ENCODE peak calls at places on chromosomes 3 and 15, in six cellular contexts. S is MCF 10A, U is AG10803, M is WTC11, P is astrocyte of the spinal cord, D is A549. F is an unnamed sample.

GRCh38 chr3:25171118-25171912 is 256.7 kb upstream of the RARB start:
- DNase-seq in S (no peak), U (no peak), M (no peak), P (no peak), D (no peak), F (no peak)

GRCh38 chr15:33623010-33623409 is 312.2 kb downstream of the RYR3 start:
- DNase-seq in S (no peak), U (no peak), M (peak), P (no peak), D (no peak), F (no peak)

GRCh38 chr3:135504084-135504685 is 461.3 kb upstream of the PPP2R3A start:
- DNase-seq in S (no peak), U (no peak), M (no peak), P (no peak), D (no peak), F (no peak)

GRCh38 chr15:88981244-88982215 is 68.4 kb upstream of the MFGE8 start:
- DNase-seq in S (no peak), U (no peak), M (no peak), P (peak), D (peak), F (peak)

GRCh38 chr3:59286791-59287531 is 237.1 kb upstream of the CFAP20DC start:
- DNase-seq in S (peak), U (peak), M (no peak), P (no peak), D (no peak), F (no peak)

GRCh38 chr3:151544164-151544548 is 83.3 kb upstream of the IGSF10 start:
- DNase-seq in S (no peak), U (no peak), M (no peak), P (no peak), D (no peak), F (no peak)

GRCh38 chr3:188264231-188265213 is 110.6 kb downstream of the LPP start:
- DNase-seq in S (no peak), U (peak), M (no peak), P (no peak), D (no peak), F (no peak)

GRCh38 chr3:69565316-69565715 is 173.9 kb upstream of the MITF start:
- DNase-seq in S (no peak), U (no peak), M (no peak), P (no peak), D (no peak), F (no peak)

GRCh38 chr15:61657461-61657860 is 402.8 kb downstream of the VPS13C start:
- DNase-seq in S (no peak), U (no peak), M (no peak), P (no peak), D (no peak), F (no peak)

GRCh38 chr15:49982586-49982985 is 136.4 kb downstream of the ATP8B4 start:
- DNase-seq in S (no peak), U (no peak), M (no peak), P (no peak), D (no peak), F (no peak)

GRCh38 chr3:182487048-182487447 is 306.3 kb upstream of the ATP11B start:
- DNase-seq in S (no peak), U (no peak), M (no peak), P (no peak), D (no peak), F (no peak)

GRCh38 chr15:89781055-89781454 is 4.9 kb downstream of the MESP2 start:
- DNase-seq in S (peak), U (no peak), M (no peak), P (no peak), D (no peak), F (peak)

GRCh38 chr3:134357261-134357913 is 16.9 kb downstream of the AMOTL2 start:
- DNase-seq in S (no peak), U (peak), M (peak), P (no peak), D (no peak), F (peak)

GRCh38 chr15:57752426-57752825 is 45.9 kb downstream of the POLR2M start:
- DNase-seq in S (no peak), U (no peak), M (peak), P (peak), D (peak), F (no peak)

GRCh38 chr3:64342940-64343691 is 117.8 kb upstream of the PRICKLE2 start:
- DNase-seq in S (peak), U (peak), M (no peak), P (peak), D (peak), F (peak)

GRCh38 chr15:72375846-72376581 is at the start of gene HEXA:
- DNase-seq in S (peak), U (peak), M (peak), P (peak), D (peak), F (peak)

GRCh38 chr3:143366672-143367071 is 247.1 kb downstream of the CHST2 start:
- DNase-seq in S (no peak), U (no peak), M (no peak), P (no peak), D (no peak), F (no peak)

GRCh38 chr15:74725845-74726773 is 781 bp upstream of the CYP1A1 start:
- DNase-seq in S (peak), U (peak), M (peak), P (no peak), D (peak), F (peak)

GRCh38 chr15:53328341-53328740 is 431.1 kb downstream of the WDR72 start:
- DNase-seq in S (no peak), U (no peak), M (no peak), P (no peak), D (no peak), F (no peak)

GRCh38 chr3:62467936-62468722 is 94.8 kb upstream of the FEZF2 start:
- DNase-seq in S (no peak), U (no peak), M (no peak), P (no peak), D (no peak), F (no peak)

GRCh38 chr3:166205158-166205557 is 367.9 kb upstream of the BCHE start:
- DNase-seq in S (no peak), U (no peak), M (no peak), P (no peak), D (no peak), F (no peak)

GRCh38 chr3:79878697-79879096 is 110.9 kb upstream of the ROBO1 start:
- DNase-seq in S (no peak), U (no peak), M (no peak), P (no peak), D (no peak), F (no peak)

GRCh38 chr15:40146037-40146436 is 14.8 kb upstream of the BUB1B start:
- DNase-seq in S (peak), U (peak), M (no peak), P (peak), D (no peak), F (peak)

GRCh38 chr15:78810377-78811123 is 714 bp downstream of the ADAMTS7 start:
- DNase-seq in S (peak), U (peak), M (peak), P (peak), D (peak), F (peak)

GRCh38 chr15:99085413-99086326 is 19.2 kb upstream of the SYNM start:
- DNase-seq in S (no peak), U (peak), M (no peak), P (peak), D (no peak), F (peak)

GRCh38 chr15:73125219-73125618 is 73.0 kb downstream of the NEO1 start:
- DNase-seq in S (no peak), U (peak), M (no peak), P (no peak), D (no peak), F (peak)

GRCh38 chr3:167861649-167862048 is 126.1 kb downstream of the SERPINI1 start:
- DNase-seq in S (peak), U (no peak), M (no peak), P (peak), D (no peak), F (peak)

GRCh38 chr15:74776851-74777768 is 4.8 kb upstream of the CSK start:
- DNase-seq in S (no peak), U (no peak), M (peak), P (no peak), D (no peak), F (peak)

GRCh38 chr3:129609591-129610169 is 3.2 kb upstream of the PLXND1 start:
- DNase-seq in S (no peak), U (no peak), M (no peak), P (peak), D (no peak), F (peak)

GRCh38 chr3:50170689-50171088 is 15.6 kb downstream of the SEMA3F start:
- DNase-seq in S (no peak), U (peak), M (no peak), P (peak), D (no peak), F (peak)

GRCh38 chr15:23033979-23034378 is 5.4 kb downstream of the TUBGCP5 start:
- DNase-seq in S (no peak), U (no peak), M (no peak), P (no peak), D (no peak), F (no peak)

GRCh38 chr15:65183847-65184159 is 1.3 kb downstream of the CLPX start:
- DNase-seq in S (no peak), U (no peak), M (no peak), P (no peak), D (no peak), F (peak)

GRCh38 chr3:6697722-6698121 is 163.2 kb upstream of the GRM7 start:
- DNase-seq in S (no peak), U (no peak), M (no peak), P (no peak), D (no peak), F (no peak)

GRCh38 chr3:16658933-16659793 is 53.9 kb upstream of the DAZL start:
- DNase-seq in S (no peak), U (no peak), M (no peak), P (no peak), D (no peak), F (no peak)

GRCh38 chr3:87987952-87988351 is 70.9 kb downstream of the CGGBP1 start:
- DNase-seq in S (no peak), U (no peak), M (peak), P (no peak), D (no peak), F (no peak)

GRCh38 chr15:38130739-38131498 is 121.7 kb upstream of the SPRED1 start:
- DNase-seq in S (peak), U (peak), M (no peak), P (peak), D (no peak), F (peak)

GRCh38 chr15:27977656-27978055 is 121.5 kb downstream of the OCA2 start:
- DNase-seq in S (no peak), U (no peak), M (no peak), P (peak), D (no peak), F (no peak)

GRCh38 chr15:51128701-51129100 is 34.0 kb upstream of the TNFAIP8L3 start:
- DNase-seq in S (no peak), U (peak), M (no peak), P (no peak), D (no peak), F (no peak)

GRCh38 chr3:46442591-46443530 is 21.8 kb downstream of the LTF start:
- DNase-seq in S (peak), U (no peak), M (no peak), P (peak), D (peak), F (no peak)
- TF ChIP-seq CTCF in S (peak), U (no peak), M (peak), P (peak), D (peak), F (no peak)

GRCh38 chr3:17798000-17798399 is 55.6 kb upstream of the TBC1D5 start:
- DNase-seq in S (no peak), U (no peak), M (peak), P (no peak), D (no peak), F (no peak)
- TF ChIP-seq CTCF in S (no peak), U (no peak), M (peak), P (no peak), D (no peak), F (no peak)

DNA sequence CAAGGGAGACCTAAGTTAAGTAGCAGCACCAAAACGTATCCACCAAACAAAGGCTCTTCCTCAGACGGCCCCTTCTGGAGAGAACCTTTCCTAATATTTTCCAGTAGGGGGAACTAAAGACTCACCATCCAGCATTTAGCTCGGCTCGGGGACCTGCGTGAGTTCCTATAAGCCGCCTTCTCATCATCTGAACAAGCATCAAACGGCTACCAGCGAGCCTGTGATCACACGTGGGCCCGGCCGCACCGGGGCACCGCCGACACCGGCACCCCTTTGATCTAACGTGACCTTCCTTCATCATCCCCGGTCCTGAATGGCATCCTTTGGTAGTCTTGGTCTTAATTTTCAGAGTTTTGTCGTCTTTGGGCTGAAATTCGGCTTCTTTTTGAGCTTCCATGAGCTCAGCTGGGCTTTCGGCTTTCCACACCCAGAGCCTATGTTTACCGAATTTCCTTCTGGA is 1.4 kb upstream of the ROBO2 start:
- DNase-seq in S (peak), U (peak), M (peak), P (peak), D (peak), F (peak)
- TF ChIP-seq CTCF in S (peak), U (peak), M (peak), P (peak), D (peak), F (peak)

GRCh38 chr3:52094591-52095485 is 38.5 kb upstream of the DUSP7 start:
- DNase-seq in S (no peak), U (no peak), M (no peak), P (no peak), D (no peak), F (no peak)

GRCh38 chr3:52095990-52096775 is 39.8 kb upstream of the DUSP7 start:
- DNase-seq in S (peak), U (no peak), M (no peak), P (no peak), D (no peak), F (peak)

GRCh38 chr3:52093751-52094525 is 37.6 kb upstream of the DUSP7 start:
- DNase-seq in S (peak), U (peak), M (no peak), P (peak), D (no peak), F (peak)

GRCh38 chr3:52099006-52099405 is 42.6 kb upstream of the DUSP7 start:
- DNase-seq in S (no peak), U (no peak), M (no peak), P (no peak), D (no peak), F (no peak)

DNA sequence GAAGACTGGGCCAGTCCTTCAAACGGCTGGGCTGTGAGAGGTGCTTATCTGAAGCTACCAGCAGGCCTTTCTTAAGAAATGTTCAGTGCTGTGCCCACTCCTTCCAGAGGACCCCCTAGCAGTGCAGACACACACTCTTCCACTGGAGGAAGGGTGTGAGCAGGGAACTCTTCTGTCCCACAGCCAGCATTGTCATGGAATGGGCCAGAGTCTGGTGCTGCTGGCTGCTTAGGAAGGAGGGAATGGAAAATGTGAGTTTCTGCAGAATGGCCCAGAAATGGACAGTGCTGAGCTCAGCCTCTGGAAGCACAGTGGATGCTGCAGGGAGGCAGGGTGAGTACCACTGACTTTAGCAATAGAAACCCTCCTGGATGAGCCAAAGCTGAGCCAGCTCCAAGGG is 41.7 kb upstream of the DUSP7 start:
- DNase-seq in S (no peak), U (no peak), M (no peak), P (no peak), D (no peak), F (peak)
- TF ChIP-seq CTCF in S (no peak), U (no peak), M (no peak), P (no peak), D (no peak), F (no peak)

DNA sequence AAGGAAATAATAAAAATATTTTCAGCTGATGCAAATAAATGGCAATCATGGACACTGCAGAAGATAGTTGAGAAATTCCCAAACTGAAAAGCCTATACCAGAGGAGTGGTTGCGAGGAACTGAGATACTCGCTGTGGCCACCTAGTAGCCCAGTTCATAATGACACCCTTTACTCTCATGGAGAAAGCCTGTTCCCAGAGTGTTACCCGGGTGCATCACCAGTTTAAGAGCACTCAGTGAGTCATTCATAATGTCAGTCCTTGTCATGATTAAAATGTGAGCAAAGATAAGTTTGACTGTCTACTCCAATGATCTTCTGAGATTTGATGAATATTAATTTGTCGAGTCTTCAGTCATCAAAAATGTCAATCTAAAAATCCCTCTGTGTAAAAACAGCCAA is 138.4 kb upstream of the LRRC3B start:
- DNase-seq in S (peak), U (no peak), M (peak), P (no peak), D (no peak), F (no peak)
- TF ChIP-seq CTCF in S (peak), U (no peak), M (no peak), P (no peak), D (no peak), F (no peak)

DNA sequence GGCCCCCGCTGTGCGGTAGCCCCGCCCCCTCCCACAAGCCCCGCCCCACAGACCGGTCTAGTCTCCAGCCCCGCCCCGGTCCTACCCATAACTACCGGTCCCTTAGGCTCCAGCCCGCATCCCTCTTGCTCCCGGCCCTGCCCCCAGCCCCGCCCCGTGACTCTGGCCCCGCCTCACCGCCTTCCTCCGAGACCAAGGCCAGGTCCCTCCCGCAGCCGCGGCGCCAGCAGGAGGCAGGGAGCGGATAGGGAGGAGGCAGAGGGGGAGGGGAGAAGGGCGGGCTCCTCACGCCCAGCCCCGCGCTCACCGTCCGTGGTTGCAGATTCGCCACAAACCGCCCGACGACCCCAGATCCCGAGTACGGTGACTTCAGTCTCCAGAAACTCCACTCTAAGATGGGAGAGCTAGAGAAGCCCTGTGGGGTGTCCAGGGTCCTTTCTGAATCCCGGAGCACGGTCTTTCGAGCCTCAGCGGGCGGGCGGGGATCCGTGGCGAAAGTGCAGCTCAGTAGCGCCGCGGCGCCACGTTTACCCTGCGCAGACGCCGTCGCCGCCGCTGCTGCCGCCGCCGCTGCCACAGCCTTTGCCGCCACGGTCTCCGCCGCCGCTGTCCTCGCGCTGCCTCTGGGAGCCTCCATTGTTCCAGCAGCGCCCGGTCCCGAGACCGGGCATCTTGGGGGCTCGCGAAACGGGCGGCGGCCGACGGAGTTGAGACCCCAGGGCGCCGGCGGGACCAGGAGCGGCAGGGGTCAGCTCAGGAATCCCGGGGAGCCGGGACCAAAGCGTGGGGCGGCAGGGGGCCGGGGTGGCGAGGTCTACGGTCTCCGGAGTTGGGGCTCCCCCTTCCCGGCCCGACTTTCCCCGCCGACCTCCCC is at the start of gene BRPF1:
- DNase-seq in S (peak), U (peak), M (peak), P (peak), D (peak), F (peak)
- TF ChIP-seq CTCF in S (no peak), U (peak), M (no peak), P (peak), D (no peak), F (no peak)

DNA sequence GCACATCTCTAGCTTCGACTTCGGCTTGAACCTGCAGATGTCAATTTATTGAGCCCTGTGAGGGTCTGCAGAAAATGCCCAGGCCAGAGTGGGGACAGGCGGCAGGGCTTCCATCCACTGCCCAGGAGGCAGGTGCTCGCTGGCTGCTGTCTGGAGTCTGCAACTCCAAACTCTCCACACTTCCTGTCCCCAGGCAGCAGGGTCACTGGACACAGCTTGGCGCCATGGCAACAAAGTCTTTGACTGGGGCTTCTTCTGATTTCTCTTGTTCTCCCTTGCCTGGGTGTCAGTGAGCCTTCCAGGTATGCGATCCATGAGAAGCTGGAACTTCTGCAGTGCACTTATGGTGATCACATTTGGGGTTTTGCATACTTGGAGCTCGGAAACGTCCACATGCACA is 33.5 kb downstream of the SV2B start:
- DNase-seq in S (no peak), U (no peak), M (peak), P (no peak), D (no peak), F (no peak)
- TF ChIP-seq CTCF in S (no peak), U (no peak), M (no peak), P (no peak), D (no peak), F (no peak)

GRCh38 chr3:149658444-149659172 is 783 bp upstream of the WWTR1 start:
- DNase-seq in S (peak), U (peak), M (peak), P (peak), D (peak), F (peak)
- TF ChIP-seq CTCF in S (peak), U (peak), M (no peak), P (peak), D (no peak), F (peak)

F was measured in osteoblast.